ENCODE peak calls at places on chromosomes 5 and 9, in six cellular contexts. J is GM04503; E is amniotic stem cell; Q is effector CD8-positive, alpha-beta T cell; Z is PC-9; D is astrocyte of the cerebellum. R is an unnamed sample.

GRCh38 chr9:16885896-16886295 is 15.4 kb upstream of the BNC2 start:
- DNase-seq in J (no peak), E (no peak), Q (no peak), Z (no peak), D (no peak), R (no peak)

GRCh38 chr5:67000794-67001475 is 195.7 kb downstream of the CD180 start:
- DNase-seq in J (no peak), E (no peak), Q (no peak), Z (no peak), D (no peak), R (no peak)

GRCh38 chr9:136107155-136107952 is 11.3 kb downstream of the TMEM250 start:
- DNase-seq in J (no peak), E (no peak), Q (peak), Z (no peak), D (no peak), R (peak)

GRCh38 chr9:76846307-76846706 is 59.6 kb downstream of the PRUNE2 start:
- DNase-seq in J (no peak), E (no peak), Q (no peak), Z (no peak), D (no peak), R (no peak)

GRCh38 chr5:132962429-132962928 is 955 bp downstream of the AFF4 start:
- DNase-seq in J (no peak), E (no peak), Q (no peak), Z (peak), D (peak), R (peak)

GRCh38 chr9:128043467-128043868 is 23.7 kb downstream of the NAIF1 start:
- DNase-seq in J (no peak), E (no peak), Q (no peak), Z (no peak), D (no peak), R (no peak)

GRCh38 chr5:157766441-157766840 is 22.9 kb downstream of the LSM11 start:
- DNase-seq in J (no peak), E (no peak), Q (no peak), Z (no peak), D (no peak), R (no peak)

GRCh38 chr9:70315389-70315788 is 56.6 kb downstream of the SMC5 start:
- DNase-seq in J (peak), E (no peak), Q (no peak), Z (no peak), D (no peak), R (no peak)

GRCh38 chr9:135941288-135941995 is 19.7 kb downstream of the UBAC1 start:
- DNase-seq in J (no peak), E (no peak), Q (no peak), Z (no peak), D (no peak), R (no peak)

GRCh38 chr5:71528206-71528605 is 58.9 kb upstream of the MCCC2 start:
- DNase-seq in J (peak), E (no peak), Q (no peak), Z (no peak), D (no peak), R (no peak)

GRCh38 chr9:130331573-130331972 is 66.0 kb downstream of the HMCN2 start:
- DNase-seq in J (peak), E (no peak), Q (no peak), Z (peak), D (peak), R (peak)

GRCh38 chr5:177478711-177479646 is 5.5 kb upstream of the DBN1 start:
- DNase-seq in J (no peak), E (no peak), Q (no peak), Z (no peak), D (no peak), R (no peak)

GRCh38 chr9:3730527-3730926 is 204.7 kb upstream of the RFX3 start:
- DNase-seq in J (no peak), E (no peak), Q (no peak), Z (no peak), D (no peak), R (no peak)

GRCh38 chr5:168109441-168109840 is 182.0 kb upstream of the WWC1 start:
- DNase-seq in J (no peak), E (no peak), Q (no peak), Z (no peak), D (no peak), R (no peak)

GRCh38 chr5:129031886-129032683 is 62.5 kb upstream of the ISOC1 start:
- DNase-seq in J (no peak), E (no peak), Q (no peak), Z (no peak), D (no peak), R (no peak)

GRCh38 chr9:95071450-95071849 is 246.1 kb downstream of the FANCC start:
- DNase-seq in J (no peak), E (no peak), Q (no peak), Z (no peak), D (no peak), R (no peak)

GRCh38 chr9:14270358-14271077 is 43.4 kb downstream of the NFIB start:
- DNase-seq in J (no peak), E (no peak), Q (no peak), Z (no peak), D (no peak), R (peak)

GRCh38 chr5:39213437-39214207 is 5.7 kb downstream of the FYB1 start:
- DNase-seq in J (no peak), E (no peak), Q (no peak), Z (no peak), D (no peak), R (no peak)

GRCh38 chr5:122773615-122774014 is 1.3 kb upstream of the SNX2 start:
- DNase-seq in J (no peak), E (no peak), Q (no peak), Z (no peak), D (no peak), R (no peak)

GRCh38 chr5:177593511-177593910 is 1.5 kb downstream of the TMED9 start:
- DNase-seq in J (no peak), E (no peak), Q (no peak), Z (no peak), D (no peak), R (no peak)

GRCh38 chr9:122122903-122123632 is 30.0 kb upstream of the TTLL11 start:
- DNase-seq in J (no peak), E (no peak), Q (peak), Z (peak), D (peak), R (peak)

GRCh38 chr5:140153905-140154304 is 21.1 kb upstream of the CYSTM1 start:
- DNase-seq in J (no peak), E (no peak), Q (no peak), Z (no peak), D (no peak), R (no peak)

R was measured in NCI-H82.